ENCODE peak calls at places on chromosomes 16 and 17, in four cellular contexts. One of them, this sample, is unnamed.

GRCh38 chr17:75181608-75182318 is 996 bp downstream of the SUMO2 start:
- DNase-seq in heart left ventricle: no peak
- DNase-seq in testis: peak; percentile 53
- DNase-seq in pancreas: no peak
- DNase-seq in this sample: peak; percentile 26

GRCh38 chr16:13883881-13884280 is 36.1 kb upstream of the ERCC4 start:
- DNase-seq in heart left ventricle: no peak
- DNase-seq in testis: no peak
- DNase-seq in pancreas: no peak
- DNase-seq in this sample: no peak

GRCh38 chr16:68644715-68645493 is at the start of gene CDH3:
- DNase-seq in heart left ventricle: no peak
- DNase-seq in testis: peak; percentile 59
- DNase-seq in pancreas: peak; percentile 85
- DNase-seq in this sample: peak; percentile 13

GRCh38 chr17:63700528-63701441 is 860 bp upstream of the LIMD2 start:
- DNase-seq in heart left ventricle: peak; percentile 84
- DNase-seq in testis: peak; percentile 53
- DNase-seq in pancreas: peak; percentile 81
- DNase-seq in this sample: peak; percentile 90

GRCh38 chr17:3659541-3660111 is 8.8 kb downstream of the TAX1BP3 start:
- DNase-seq in heart left ventricle: peak; percentile 86
- DNase-seq in testis: peak; percentile 89
- DNase-seq in pancreas: peak; percentile 82
- DNase-seq in this sample: no peak

GRCh38 chr17:28053044-28053670 is 10.7 kb downstream of the NLK start:
- DNase-seq in heart left ventricle: no peak
- DNase-seq in testis: no peak
- DNase-seq in pancreas: no peak
- DNase-seq in this sample: no peak

GRCh38 chr17:46043606-46044005 is 44.6 kb downstream of the STH start:
- DNase-seq in heart left ventricle: no peak
- DNase-seq in testis: no peak
- DNase-seq in pancreas: no peak
- DNase-seq in this sample: no peak

GRCh38 chr16:82082097-82082496 is 47.0 kb downstream of the HSD17B2 start:
- DNase-seq in heart left ventricle: no peak
- DNase-seq in testis: no peak
- DNase-seq in pancreas: no peak
- DNase-seq in this sample: no peak

GRCh38 chr17:45863857-45864654 is 19.4 kb downstream of the SPPL2C start:
- DNase-seq in heart left ventricle: no peak
- DNase-seq in testis: no peak
- DNase-seq in pancreas: no peak
- DNase-seq in this sample: no peak

GRCh38 chr17:39116224-39116623 is 35.2 kb downstream of the PLXDC1 start:
- DNase-seq in heart left ventricle: no peak
- DNase-seq in testis: no peak
- DNase-seq in pancreas: no peak
- DNase-seq in this sample: peak; percentile 47

GRCh38 chr16:90008708-90009145 is 10.5 kb downstream of the DBNDD1 start:
- DNase-seq in heart left ventricle: no peak
- DNase-seq in testis: no peak
- DNase-seq in pancreas: no peak
- DNase-seq in this sample: no peak

GRCh38 chr16:15807603-15808009 is 49.2 kb downstream of the MYH11 start:
- DNase-seq in heart left ventricle: no peak
- DNase-seq in testis: peak; percentile 38
- DNase-seq in pancreas: no peak
- DNase-seq in this sample: no peak

GRCh38 chr16:59463776-59464175 is 729.7 kb upstream of the GOT2 start:
- DNase-seq in heart left ventricle: no peak
- DNase-seq in testis: no peak
- DNase-seq in pancreas: no peak
- DNase-seq in this sample: no peak

GRCh38 chr17:66416207-66416940 is 114.0 kb downstream of the PRKCA start:
- DNase-seq in heart left ventricle: no peak
- DNase-seq in testis: no peak
- DNase-seq in pancreas: no peak
- DNase-seq in this sample: no peak

GRCh38 chr17:5241861-5242671 is 7.4 kb upstream of the SCIMP start:
- DNase-seq in heart left ventricle: peak; percentile 5
- DNase-seq in testis: no peak
- DNase-seq in pancreas: no peak
- DNase-seq in this sample: no peak

GRCh38 chr17:64164592-64165285 is 34.8 kb upstream of the ERN1 start:
- DNase-seq in heart left ventricle: no peak
- DNase-seq in testis: no peak
- DNase-seq in pancreas: no peak
- DNase-seq in this sample: no peak

GRCh38 chr16:68676113-68676860 is 31.2 kb downstream of the CDH3 start:
- DNase-seq in heart left ventricle: no peak
- DNase-seq in testis: no peak
- DNase-seq in pancreas: no peak
- DNase-seq in this sample: no peak

GRCh38 chr17:57784226-57784895 is 39.3 kb upstream of the CCDC182 start:
- DNase-seq in heart left ventricle: no peak
- DNase-seq in testis: no peak
- DNase-seq in pancreas: no peak
- DNase-seq in this sample: no peak

GRCh38 chr16:17474037-17474436 is 3.3 kb upstream of the XYLT1 start:
- DNase-seq in heart left ventricle: no peak
- DNase-seq in testis: peak; percentile 58
- DNase-seq in pancreas: no peak
- DNase-seq in this sample: no peak

GRCh38 chr17:49970498-49970897 is 1.5 kb downstream of the DLX4 start:
- DNase-seq in heart left ventricle: no peak
- DNase-seq in testis: no peak
- DNase-seq in pancreas: no peak
- DNase-seq in this sample: no peak
- H3K27me3 ChIP-seq in heart left ventricle: peaks cover 96% of the 10 kb centered on the region
- H3K27me3 ChIP-seq in testis: peaks cover 5% of the 10 kb centered on the region
- H3K27me3 ChIP-seq in pancreas: no peaks in the 10 kb centered on the region
- H3K27me3 ChIP-seq in this sample: peaks cover 100% of the 10 kb centered on the region

DNA sequence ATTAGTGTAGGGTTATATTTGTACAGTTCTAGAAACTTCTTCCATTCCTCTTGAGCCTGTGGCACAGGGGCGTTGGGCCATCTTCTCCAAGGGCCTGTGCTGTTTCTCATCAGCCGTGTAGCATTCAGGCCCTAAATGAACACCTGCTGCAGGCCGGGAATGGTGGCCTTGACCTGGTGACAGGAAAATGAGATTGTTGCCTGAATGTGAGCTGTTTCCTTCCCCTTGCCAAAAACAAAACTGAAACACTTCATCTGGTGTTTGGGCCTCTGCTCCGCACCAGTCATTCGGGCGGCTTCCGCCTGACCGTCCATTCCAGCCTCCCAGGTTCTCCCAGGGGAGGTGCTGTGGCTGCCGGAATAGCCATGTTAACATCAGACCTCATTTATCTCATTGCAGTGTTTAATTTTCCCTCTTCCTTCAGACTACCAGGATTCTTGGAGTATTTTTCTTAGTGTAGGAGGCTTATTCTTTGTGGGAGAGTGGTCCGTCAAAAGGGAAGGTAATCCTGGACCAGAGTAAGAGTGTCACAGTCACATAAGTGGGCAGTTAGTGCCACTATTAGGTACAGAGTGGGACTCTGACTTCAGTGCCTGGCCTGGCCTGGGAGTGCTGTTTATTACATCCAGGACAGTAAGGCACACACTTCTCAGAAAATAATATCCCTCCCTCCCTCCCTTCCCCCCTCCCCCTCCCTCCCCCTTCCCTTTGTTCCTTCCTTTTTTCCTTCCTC is 61.9 kb downstream of the WWP2 start:
- DNase-seq in heart left ventricle: peak; percentile 63
- DNase-seq in testis: peak; percentile 70
- DNase-seq in pancreas: peak; percentile 79
- DNase-seq in this sample: no peak
- H3K4me3 ChIP-seq in heart left ventricle: no peak overlapping the region
- H3K4me3 ChIP-seq in testis: no peak overlapping the region
- H3K4me3 ChIP-seq in pancreas: no peak overlapping the region
- H3K4me3 ChIP-seq in this sample: no peak overlapping the region

GRCh38 chr17:7555320-7555948 is 3.1 kb upstream of the TNFSF13 start:
- DNase-seq in heart left ventricle: no peak
- DNase-seq in testis: no peak
- DNase-seq in pancreas: no peak
- DNase-seq in this sample: no peak
- TF ChIP-seq CTCF in heart left ventricle: no peak
- TF ChIP-seq CTCF in testis: no peak
- TF ChIP-seq CTCF in pancreas: no peak
- TF ChIP-seq CTCF in this sample: no peak

DNA sequence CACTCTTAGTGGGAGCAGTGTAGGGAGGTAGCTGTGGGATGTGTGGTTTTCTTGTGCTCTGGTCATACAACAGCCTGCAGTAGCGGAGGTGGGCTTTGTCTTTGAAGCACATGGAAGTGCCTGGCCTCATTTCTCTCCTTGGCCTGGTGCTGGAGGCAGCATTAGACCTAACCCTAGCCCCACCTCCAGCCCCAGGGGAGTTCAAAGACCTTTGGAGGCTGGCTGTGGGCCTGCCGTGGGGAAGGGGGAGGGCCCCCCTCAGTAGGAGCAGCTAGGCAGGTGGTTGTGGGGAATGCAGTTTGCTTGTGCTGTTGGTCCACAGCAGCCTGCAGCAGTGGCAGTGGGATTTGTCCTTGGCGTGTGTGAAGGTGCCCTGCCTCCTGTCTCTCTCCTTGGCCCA is 91.7 kb downstream of the BCAS3 start:
- DNase-seq in heart left ventricle: no peak
- DNase-seq in testis: no peak
- DNase-seq in pancreas: no peak
- DNase-seq in this sample: no peak
- H3K27me3 ChIP-seq in heart left ventricle: no peaks in the 10 kb centered on the region
- H3K27me3 ChIP-seq in testis: no peaks in the 10 kb centered on the region
- H3K27me3 ChIP-seq in pancreas: no peaks in the 10 kb centered on the region
- H3K27me3 ChIP-seq in this sample: no peaks in the 10 kb centered on the region

GRCh38 chr17:81911969-81912368 is 770 bp upstream of the PCYT2 start:
- DNase-seq in heart left ventricle: no peak
- DNase-seq in testis: no peak
- DNase-seq in pancreas: peak; percentile 71
- DNase-seq in this sample: no peak
- H3K4me3 ChIP-seq in heart left ventricle: no peak overlapping the region
- H3K4me3 ChIP-seq in testis: peak overlapping the region; percentile 18
- H3K4me3 ChIP-seq in pancreas: no peak overlapping the region
- H3K4me3 ChIP-seq in this sample: peak overlapping the region; percentile 62

DNA sequence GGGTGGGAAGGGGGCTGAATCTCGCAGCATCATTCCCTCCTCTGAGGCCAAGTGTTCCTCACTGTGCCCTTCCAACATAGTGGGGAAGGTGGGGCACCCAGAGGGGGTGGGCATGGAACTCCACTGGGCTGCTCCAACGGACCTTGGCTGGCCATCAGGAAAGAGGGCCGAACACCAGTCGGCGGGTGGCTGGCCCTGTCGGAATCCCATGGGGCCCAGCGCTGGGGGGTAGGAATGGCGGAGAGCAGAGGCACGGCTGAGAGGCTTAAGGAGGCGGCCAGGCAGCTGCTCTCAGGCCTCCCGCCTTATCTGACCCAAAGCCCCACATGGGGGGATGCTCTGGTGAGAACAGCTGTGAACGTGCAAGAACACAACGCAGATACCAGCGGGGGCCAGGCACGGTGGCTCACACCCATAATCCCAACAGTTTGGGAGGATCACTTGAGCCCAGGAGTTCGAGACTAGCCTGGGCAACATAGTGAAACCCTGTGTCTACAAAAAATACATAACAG is 4.4 kb upstream of the MYO1C start:
- DNase-seq in heart left ventricle: no peak
- DNase-seq in testis: no peak
- DNase-seq in pancreas: no peak
- DNase-seq in this sample: no peak
- TF ChIP-seq CTCF in heart left ventricle: no peak
- TF ChIP-seq CTCF in testis: no peak
- TF ChIP-seq CTCF in pancreas: no peak
- TF ChIP-seq CTCF in this sample: no peak

DNA sequence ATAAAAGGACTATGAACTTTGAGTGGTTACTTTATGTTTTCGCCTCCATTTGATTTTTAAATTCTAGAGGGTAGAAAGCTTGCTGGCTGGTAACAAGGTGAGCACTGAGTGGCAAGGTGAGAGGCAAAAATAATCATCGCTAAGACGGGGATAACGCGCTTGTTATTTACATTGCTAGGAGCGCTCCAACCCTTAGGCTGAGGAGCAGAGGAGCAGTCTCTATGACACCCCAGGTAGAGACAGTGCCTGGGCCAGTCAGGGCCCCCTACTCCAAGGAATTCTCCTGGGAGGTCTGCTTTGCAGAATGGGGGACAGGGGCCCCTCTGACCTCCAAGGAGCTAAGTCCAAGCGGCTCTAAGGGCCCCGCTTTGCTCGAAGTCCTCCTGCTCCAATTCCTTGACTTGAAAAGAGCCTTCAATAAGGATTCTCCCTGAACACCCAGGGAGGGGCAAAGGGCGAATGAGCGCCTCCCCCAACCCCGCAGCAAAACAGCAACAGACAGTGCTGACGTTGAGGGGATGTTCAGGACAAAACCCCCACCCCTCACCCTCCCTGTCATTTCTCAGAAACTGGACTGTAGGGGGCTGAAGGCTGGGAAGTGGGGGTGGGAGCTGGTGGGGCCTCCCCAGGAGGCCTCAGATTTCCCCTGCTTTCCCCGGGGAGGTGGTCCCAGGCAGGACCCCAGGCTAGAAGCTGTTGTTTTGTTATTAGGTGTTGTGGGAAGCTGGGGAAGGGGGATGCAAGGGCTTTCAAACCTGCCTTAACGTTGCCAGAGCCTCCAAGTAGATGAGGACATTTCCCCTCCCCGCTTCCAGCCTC is 10.2 kb upstream of the FOXF1 start:
- DNase-seq in heart left ventricle: peak; percentile 42
- DNase-seq in testis: no peak
- DNase-seq in pancreas: no peak
- DNase-seq in this sample: no peak
- H3K27me3 ChIP-seq in heart left ventricle: peaks cover 100% of the 10 kb centered on the region
- H3K27me3 ChIP-seq in testis: no peaks in the 10 kb centered on the region
- H3K27me3 ChIP-seq in pancreas: no peaks in the 10 kb centered on the region
- H3K27me3 ChIP-seq in this sample: peaks cover 68% of the 10 kb centered on the region